ENCODE peak calls at places on chromosomes 16 and 17, in six cellular contexts. T, S, B, L, J and P are unnamed samples.

GRCh38 chr17:29968271-29968670 is 26.8 kb downstream of the EFCAB5 start:
- DNase-seq in T (no peak), S (no peak), B (no peak), L (no peak), J (no peak), P (no peak)

GRCh38 chr16:56742030-56742984 is 12.4 kb downstream of the NUP93 start:
- DNase-seq in T (no peak), S (no peak), B (peak; percentile 33), L (no peak), J (no peak), P (no peak)

GRCh38 chr16:19001788-19002187 is 18.1 kb downstream of the TMC7 start:
- DNase-seq in T (no peak), S (no peak), B (no peak), L (no peak), J (no peak), P (peak; percentile 61)

GRCh38 chr17:37043201-37043600 is 94.4 kb downstream of the AATF start:
- DNase-seq in T (no peak), S (no peak), B (no peak), L (no peak), J (no peak), P (no peak)

GRCh38 chr17:9232591-9233270 is 211.4 kb downstream of the NTN1 start:
- DNase-seq in T (no peak), S (no peak), B (no peak), L (no peak), J (no peak), P (no peak)

GRCh38 chr17:55726440-55726839 is 3.8 kb upstream of the TMEM100 start:
- DNase-seq in T (no peak), S (no peak), B (peak; percentile 30), L (no peak), J (peak; percentile 52), P (no peak)

GRCh38 chr16:262121-262745 is 13.5 kb downstream of the RGS11 start:
- DNase-seq in T (no peak), S (no peak), B (no peak), L (no peak), J (no peak), P (no peak)

GRCh38 chr16:19488213-19488640 is 33.7 kb downstream of the GDE1 start:
- DNase-seq in T (no peak), S (no peak), B (no peak), L (no peak), J (no peak), P (no peak)

GRCh38 chr17:73308017-73308823 is 3.6 kb downstream of the CDC42EP4 start:
- DNase-seq in T (peak; percentile 79), S (no peak), B (no peak), L (no peak), J (peak; percentile 80), P (no peak)

GRCh38 chr16:84001726-84002125 is 33.7 kb downstream of the NECAB2 start:
- DNase-seq in T (no peak), S (no peak), B (no peak), L (no peak), J (no peak), P (no peak)

GRCh38 chr16:83995756-83996155 is 27.7 kb downstream of the NECAB2 start:
- DNase-seq in T (peak; percentile 30), S (no peak), B (no peak), L (peak; percentile 78), J (peak; percentile 29), P (no peak)

GRCh38 chr16:83996481-83997252 is 28.6 kb downstream of the NECAB2 start:
- DNase-seq in T (no peak), S (no peak), B (no peak), L (no peak), J (no peak), P (no peak)

GRCh38 chr16:83994703-83995102 is 26.7 kb downstream of the NECAB2 start:
- DNase-seq in T (no peak), S (no peak), B (no peak), L (no peak), J (no peak), P (no peak)

GRCh38 chr16:83998091-83998490 is 30.0 kb downstream of the NECAB2 start:
- DNase-seq in T (no peak), S (no peak), B (no peak), L (no peak), J (no peak), P (no peak)
- H3K27ac ChIP-seq in T (no peak overlapping the region), S (no peak overlapping the region), B (no peak overlapping the region), L (no peak overlapping the region), J (no peak overlapping the region), P (no peak overlapping the region)

DNA sequence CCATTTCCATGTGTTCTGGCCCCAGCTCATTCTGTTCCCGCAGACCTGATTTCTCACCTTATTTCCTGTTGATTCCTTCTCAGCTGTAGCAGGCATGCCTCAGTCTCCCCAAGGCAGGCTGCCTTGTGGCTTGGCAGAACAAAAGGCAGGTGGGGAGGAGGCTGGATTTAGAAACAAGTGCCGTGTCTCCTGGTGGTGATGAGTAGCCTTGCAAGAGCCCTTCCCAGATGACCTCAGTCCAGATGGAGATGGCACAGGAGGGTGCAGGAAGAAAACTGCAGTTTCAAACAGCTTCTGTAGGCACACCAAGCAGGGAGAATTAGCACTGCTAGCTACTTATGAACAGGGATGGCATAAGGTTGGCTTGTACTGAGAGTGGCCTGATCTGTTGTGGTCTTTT is 64.6 kb downstream of the ARHGAP44 start:
- DNase-seq in T (no peak), S (no peak), B (no peak), L (no peak), J (no peak), P (no peak)
- H3K27ac ChIP-seq in T (no peak overlapping the region), S (no peak overlapping the region), B (no peak overlapping the region), L (no peak overlapping the region), J (no peak overlapping the region), P (no peak overlapping the region)

DNA sequence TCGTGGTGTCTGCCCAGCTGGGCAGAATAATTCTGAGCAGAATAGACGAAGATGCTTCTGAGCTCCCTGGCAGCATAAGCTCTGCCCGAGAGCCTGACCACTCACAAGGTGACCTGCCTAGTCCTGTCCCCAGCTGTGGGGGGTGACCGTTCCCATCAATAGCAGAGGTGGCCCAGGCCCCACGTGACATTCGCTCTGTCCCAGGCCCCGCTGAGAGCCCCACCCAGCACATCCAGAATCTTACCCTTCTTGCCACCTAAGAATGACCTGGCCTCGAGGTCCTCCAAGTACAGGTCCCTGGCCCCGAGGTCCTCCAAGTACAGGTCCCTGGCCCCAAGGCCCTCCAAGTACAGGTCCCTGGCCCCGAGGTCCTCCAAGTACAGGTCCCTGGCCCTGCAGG is 695 bp upstream of the TMEM204 start:
- DNase-seq in T (peak; percentile 42), S (no peak), B (no peak), L (no peak), J (no peak), P (no peak)
- H3K27ac ChIP-seq in T (peak overlapping the region; percentile 93), S (peak overlapping the region; percentile 98), B (no peak overlapping the region), L (no peak overlapping the region), J (peak overlapping the region; percentile 98), P (no peak overlapping the region)

GRCh38 chr16:86455116-86455515 is 55.2 kb upstream of the FOXF1 start:
- DNase-seq in T (no peak), S (no peak), B (no peak), L (no peak), J (no peak), P (no peak)
- H3K27ac ChIP-seq in T (no peak overlapping the region), S (no peak overlapping the region), B (no peak overlapping the region), L (no peak overlapping the region), J (no peak overlapping the region), P (no peak overlapping the region)

GRCh38 chr17:78124081-78124835 is 4.3 kb downstream of the TMC6 start:
- DNase-seq in T (peak; percentile 34), S (no peak), B (no peak), L (no peak), J (no peak), P (no peak)
- H3K27ac ChIP-seq in T (peak overlapping the region; percentile 98), S (no peak overlapping the region), B (no peak overlapping the region), L (no peak overlapping the region), J (peak overlapping the region; percentile 93), P (no peak overlapping the region)

GRCh38 chr16:88533381-88533831 is 36.8 kb upstream of the ZC3H18 start:
- DNase-seq in T (no peak), S (no peak), B (no peak), L (peak; percentile 29), J (no peak), P (no peak)
- H3K27ac ChIP-seq in T (peak overlapping the region; percentile 44), S (no peak overlapping the region), B (no peak overlapping the region), L (no peak overlapping the region), J (peak overlapping the region; percentile 93), P (peak overlapping the region; percentile 74)